ENCODE peak calls at places on chromosome 20, in four cellular contexts. Z, B, N and A are unnamed samples.

GRCh38 chr20:55166063-55166462 is 690.7 kb downstream of the DOK5 start:
- DNase-seq in Z (no peak), B (no peak), N (no peak), A (no peak)

GRCh38 chr20:8414611-8415274 is 282.7 kb downstream of the PLCB1 start:
- DNase-seq in Z (no peak), B (no peak), N (peak), A (peak)

GRCh38 chr20:2224246-2224645 is 71.6 kb upstream of the TGM3 start:
- DNase-seq in Z (no peak), B (no peak), N (no peak), A (no peak)

GRCh38 chr20:33339515-33340058 is 56.6 kb downstream of the BPIFB1 start:
- DNase-seq in Z (no peak), B (no peak), N (no peak), A (no peak)

GRCh38 chr20:50991076-50991475 is 31.8 kb downstream of the KCNG1 start:
- DNase-seq in Z (no peak), B (no peak), N (no peak), A (no peak)

GRCh38 chr20:38293490-38294333 is 10.2 kb upstream of the BPI start:
- DNase-seq in Z (no peak), B (no peak), N (no peak), A (no peak)

GRCh38 chr20:24612799-24613775 is 143.7 kb downstream of the SYNDIG1 start:
- DNase-seq in Z (no peak), B (no peak), N (peak), A (no peak)

GRCh38 chr20:46811328-46812084 is 83.1 kb upstream of the EYA2 start:
- DNase-seq in Z (no peak), B (no peak), N (no peak), A (no peak)

GRCh38 chr20:32535953-32536823 is 48.9 kb downstream of the NOL4L start:
- DNase-seq in Z (peak), B (peak), N (no peak), A (no peak)

GRCh38 chr20:63782051-63782471 is 42.5 kb downstream of the SLC2A4RG start:
- DNase-seq in Z (no peak), B (peak), N (no peak), A (no peak)

GRCh38 chr20:35555951-35556645 is 14.2 kb downstream of the ERGIC3 start:
- DNase-seq in Z (peak), B (no peak), N (no peak), A (no peak)

GRCh38 chr20:48006036-48006833 is 221.0 kb upstream of the SULF2 start:
- DNase-seq in Z (no peak), B (no peak), N (no peak), A (no peak)

GRCh38 chr20:4491643-4492042 is 230.1 kb upstream of the PRND start:
- DNase-seq in Z (no peak), B (no peak), N (no peak), A (no peak)

GRCh38 chr20:63850689-63851547 is 10.4 kb upstream of the ABHD16B start:
- DNase-seq in Z (no peak), B (no peak), N (no peak), A (no peak)

GRCh38 chr20:8631271-8631670 is 437.6 kb upstream of the PLCB4 start:
- DNase-seq in Z (no peak), B (no peak), N (no peak), A (peak)

GRCh38 chr20:841568-842546 is 8.3 kb downstream of the FAM110A start:
- DNase-seq in Z (peak), B (no peak), N (no peak), A (no peak)

GRCh38 chr20:9578584-9578983 is 64.2 kb downstream of the LAMP5 start:
- DNase-seq in Z (no peak), B (no peak), N (no peak), A (no peak)

GRCh38 chr20:49287555-49288249 is 9.8 kb upstream of the ZNFX1 start:
- DNase-seq in Z (no peak), B (no peak), N (peak), A (peak)

GRCh38 chr20:51481311-51481997 is 61.1 kb downstream of the NFATC2 start:
- DNase-seq in Z (no peak), B (no peak), N (no peak), A (no peak)